ENCODE peak calls at places on chromosome 15, in nine cellular contexts. N, H, P, B, Z, S, W, C and J are unnamed samples.

GRCh38 chr15:41607033-41607432 is 48.0 kb downstream of the TYRO3 start:
- DNase-seq in N (no peak), H (no peak), P (no peak), B (no peak), Z (no peak), S (no peak), W (no peak), C (peak; percentile 96), J (no peak)

GRCh38 chr15:62740141-62741004 is 302.2 kb upstream of the TPM1 start:
- DNase-seq in N (no peak), H (no peak), P (no peak), B (no peak), Z (peak; percentile 28), S (no peak), W (no peak), C (no peak), J (no peak)

GRCh38 chr15:92074646-92075045 is 221.1 kb downstream of the SLCO3A1 start:
- DNase-seq in N (no peak), H (no peak), P (peak; percentile 70), B (peak; percentile 75), Z (no peak), S (no peak), W (no peak), C (peak; percentile 45), J (no peak)

GRCh38 chr15:60362318-60363023 is 35.3 kb downstream of the ANXA2 start:
- DNase-seq in N (no peak), H (no peak), P (no peak), B (no peak), Z (peak; percentile 64), S (no peak), W (no peak), C (peak; percentile 83), J (no peak)

GRCh38 chr15:58876306-58876705 is 57.2 kb downstream of the SLTM start:
- DNase-seq in N (no peak), H (no peak), P (no peak), B (no peak), Z (no peak), S (no peak), W (no peak), C (no peak), J (no peak)

GRCh38 chr15:89777821-89778380 is 1.8 kb downstream of the MESP2 start:
- DNase-seq in N (no peak), H (no peak), P (no peak), B (no peak), Z (no peak), S (no peak), W (no peak), C (no peak), J (no peak)

GRCh38 chr15:83653639-83654378 is at the start of gene ADAMTSL3:
- DNase-seq in N (no peak), H (peak; percentile 83), P (peak; percentile 80), B (peak; percentile 86), Z (peak; percentile 43), S (no peak), W (peak; percentile 66), C (peak; percentile 36), J (no peak)

GRCh38 chr15:86691091-86691490 is 611.4 kb downstream of the AGBL1 start:
- DNase-seq in N (no peak), H (no peak), P (no peak), B (no peak), Z (no peak), S (no peak), W (no peak), C (no peak), J (no peak)

GRCh38 chr15:60118564-60119080 is 114.5 kb downstream of the FOXB1 start:
- DNase-seq in N (no peak), H (no peak), P (no peak), B (no peak), Z (no peak), S (no peak), W (no peak), C (no peak), J (no peak)

GRCh38 chr15:35181538-35181937 is 96.4 kb upstream of the NANOGP8 start:
- DNase-seq in N (no peak), H (no peak), P (no peak), B (no peak), Z (no peak), S (no peak), W (no peak), C (peak; percentile 3), J (no peak)

GRCh38 chr15:80180468-80180867 is 27.7 kb downstream of the FAH start:
- DNase-seq in N (no peak), H (no peak), P (no peak), B (no peak), Z (no peak), S (no peak), W (no peak), C (no peak), J (no peak)
- TF ChIP-seq CTCF in N (no peak), H (no peak), P (no peak), B (no peak), Z (no peak), S (no peak), W (no peak), C (no peak), J (no peak)

GRCh38 chr15:68676011-68676605 is 97.3 kb downstream of the CORO2B start:
- DNase-seq in N (no peak), H (peak; percentile 27), P (no peak), B (no peak), Z (no peak), S (no peak), W (no peak), C (no peak), J (no peak)

GRCh38 chr15:68674975-68675374 is 96.2 kb downstream of the CORO2B start:
- DNase-seq in N (no peak), H (peak; percentile 31), P (no peak), B (no peak), Z (no peak), S (no peak), W (no peak), C (no peak), J (no peak)

GRCh38 chr15:68668926-68669600 is 90.3 kb downstream of the CORO2B start:
- DNase-seq in N (no peak), H (peak; percentile 21), P (no peak), B (no peak), Z (no peak), S (no peak), W (no peak), C (no peak), J (no peak)

GRCh38 chr15:68672251-68672650 is 93.5 kb downstream of the CORO2B start:
- DNase-seq in N (no peak), H (peak; percentile 20), P (no peak), B (no peak), Z (no peak), S (no peak), W (no peak), C (no peak), J (no peak)

DNA sequence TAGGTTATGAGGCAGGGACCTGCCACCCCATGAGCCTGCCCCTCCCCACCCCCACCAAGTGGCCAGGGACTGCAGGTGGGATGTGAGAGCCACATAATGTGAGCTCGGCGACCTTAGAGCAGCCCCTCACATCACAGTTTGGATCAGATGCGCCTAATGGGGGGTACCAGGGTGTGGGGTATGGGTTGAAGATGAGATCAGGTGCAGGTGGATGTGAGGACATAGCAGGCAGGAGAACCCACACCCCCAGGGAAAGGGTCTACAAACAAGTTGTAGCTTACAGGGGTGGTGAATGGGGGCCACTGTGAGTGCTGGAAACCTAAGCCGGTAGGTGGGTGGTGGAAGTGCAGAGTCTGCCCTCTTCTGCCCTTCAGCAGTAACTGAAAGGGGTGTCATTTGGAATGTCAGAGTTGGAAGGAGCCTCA is 94.0 kb downstream of the CORO2B start:
- DNase-seq in N (no peak), H (peak; percentile 28), P (no peak), B (no peak), Z (no peak), S (no peak), W (no peak), C (peak; percentile 27), J (no peak)
- TF ChIP-seq CTCF in N (no peak), H (no peak), P (peak; percentile 11), B (no peak), Z (peak; percentile 28), S (no peak), W (no peak), C (peak; percentile 58), J (no peak)

GRCh38 chr15:75923756-75924155 is 20.1 kb downstream of the FBXO22 start:
- DNase-seq in N (no peak), H (no peak), P (no peak), B (no peak), Z (no peak), S (no peak), W (no peak), C (no peak), J (no peak)

GRCh38 chr15:75920079-75920478 is 16.4 kb downstream of the FBXO22 start:
- DNase-seq in N (no peak), H (no peak), P (no peak), B (no peak), Z (no peak), S (no peak), W (no peak), C (no peak), J (no peak)

GRCh38 chr15:75925440-75925839 is 21.8 kb downstream of the FBXO22 start:
- DNase-seq in N (no peak), H (no peak), P (no peak), B (no peak), Z (no peak), S (no peak), W (no peak), C (no peak), J (no peak)

GRCh38 chr15:75924576-75924975 is 20.9 kb downstream of the FBXO22 start:
- DNase-seq in N (no peak), H (no peak), P (no peak), B (no peak), Z (no peak), S (no peak), W (no peak), C (no peak), J (no peak)

DNA sequence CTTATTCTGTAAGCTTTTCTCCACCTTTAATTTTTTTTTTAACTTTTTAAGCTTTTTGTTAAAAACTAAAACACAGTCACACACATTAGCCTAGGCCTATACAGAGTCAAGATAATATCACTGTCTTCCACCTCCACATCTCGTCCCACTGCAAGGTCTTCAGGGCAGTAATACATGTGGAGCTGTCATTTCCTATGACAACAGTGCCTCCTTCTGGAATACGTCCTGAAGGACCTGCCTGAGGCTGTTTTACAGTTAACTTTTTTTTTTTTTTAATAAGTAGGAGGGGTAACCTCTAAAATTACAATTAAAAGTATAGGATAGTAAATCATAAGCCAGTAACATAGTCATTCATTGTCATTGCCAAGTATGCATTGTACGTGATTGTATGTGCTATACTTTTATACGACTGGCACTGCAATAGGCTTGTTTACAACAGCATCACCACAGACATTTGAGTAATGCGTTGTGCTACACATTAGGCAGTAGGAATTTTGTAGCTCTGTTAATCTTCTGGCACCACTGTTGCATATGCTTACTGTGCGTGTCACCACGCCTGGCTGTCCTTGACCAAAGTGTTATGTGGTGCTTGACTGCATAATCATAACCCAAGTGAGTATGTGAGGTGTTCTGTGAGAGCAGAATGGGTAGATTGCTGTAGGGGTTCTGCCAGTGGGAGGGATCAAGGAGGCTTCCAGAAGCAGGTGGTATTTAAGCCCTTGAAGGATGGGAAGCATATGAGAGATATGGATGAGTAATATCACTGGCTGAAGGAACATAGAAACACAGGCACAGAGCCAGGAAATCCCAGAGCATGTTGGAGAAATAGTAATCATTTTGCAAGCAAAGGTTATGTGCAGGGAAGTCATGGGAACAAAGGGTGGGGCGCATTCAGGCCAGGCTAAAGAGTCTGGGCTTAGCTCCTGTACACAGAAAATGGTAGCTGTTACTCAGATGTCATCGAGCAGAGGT is 18.3 kb downstream of the FBXO22 start:
- DNase-seq in N (no peak), H (no peak), P (peak; percentile 32), B (no peak), Z (no peak), S (no peak), W (peak; percentile 59), C (peak; percentile 76), J (no peak)
- TF ChIP-seq CTCF in N (peak; percentile 33), H (peak; percentile 31), P (peak; percentile 53), B (peak; percentile 32), Z (peak; percentile 59), S (peak; percentile 32), W (peak; percentile 57), C (peak; percentile 45), J (peak; percentile 25)

GRCh38 chr15:101017041-101017754 is 98.0 kb downstream of the LRRK1 start:
- DNase-seq in N (no peak), H (no peak), P (peak; percentile 4), B (no peak), Z (no peak), S (no peak), W (no peak), C (no peak), J (no peak)
- TF ChIP-seq CTCF in N (no peak), H (no peak), P (peak; percentile 12), B (no peak), Z (peak; percentile 42), S (peak; percentile 37), W (no peak), C (no peak), J (no peak)